ENCODE peak calls at places on chromosome 18, in eight cellular contexts. Y is left ventricle myocardium inferior; V is CD4-positive, CD25-positive, alpha-beta regulatory T cell; Q is Panc1; D is CD8-positive, alpha-beta memory T cell; N is adrenal gland; T is HCT116; I is lung. E is an unnamed sample.
A peak's percentile ranks its signal among the peaks of the same experiment; 100 is the strongest.

GRCh38 chr18:76486600-76486999 is 8.4 kb downstream of the ZNF516 start:
- DNase-seq in I (no peak), V (no peak), Q (no peak), N (no peak), D (no peak), Y (no peak), T (no peak), E (no peak)

GRCh38 chr18:11387880-11388279 is 221.5 kb upstream of the SLC35G4 start:
- DNase-seq in I (peak; percentile 41), T (peak; percentile 70), N (peak; percentile 89), V (no peak), Y (peak; percentile 63), Q (peak; percentile 2), D (no peak), E (no peak)

GRCh38 chr18:44741070-44741469 is 60.4 kb downstream of the SETBP1 start:
- DNase-seq in I (no peak), T (no peak), Q (no peak), D (no peak), Y (no peak), N (no peak), V (no peak), E (no peak)

GRCh38 chr18:26090130-26091046 is at the start of gene SS18:
- DNase-seq in N (peak; percentile 94), Q (peak; percentile 41), V (peak; percentile 95), T (peak; percentile 88), I (peak; percentile 94), D (peak; percentile 88), Y (peak; percentile 95), E (peak; percentile 84)

GRCh38 chr18:63979409-63979908 is 9.6 kb downstream of the SERPINB8 start:
- DNase-seq in Y (no peak), I (peak; percentile 67), Q (peak; percentile 56), V (peak; percentile 65), T (peak; percentile 41), D (peak; percentile 34), N (peak; percentile 68), E (no peak)

GRCh38 chr18:74368901-74369705 is 53.5 kb downstream of the C18orf63 start:
- DNase-seq in T (no peak), Y (no peak), Q (no peak), V (no peak), N (no peak), I (no peak), D (peak; percentile 42), E (no peak)

GRCh38 chr18:8643479-8643878 is 34.2 kb downstream of the RAB12 start:
- DNase-seq in N (no peak), I (no peak), Q (no peak), V (no peak), D (no peak), Y (no peak), T (no peak), E (no peak)

GRCh38 chr18:33584845-33585775 is 7.1 kb downstream of the ASXL3 start:
- DNase-seq in Y (no peak), V (no peak), D (no peak), N (no peak), T (no peak), Q (no peak), I (no peak), E (no peak)

GRCh38 chr18:58438161-58438983 is 190.5 kb downstream of the ALPK2 start:
- DNase-seq in N (no peak), I (no peak), T (no peak), V (peak; percentile 76), D (no peak), Y (no peak), Q (no peak), E (no peak)

GRCh38 chr18:2971741-2972552 is 41.0 kb downstream of the LPIN2 start:
- DNase-seq in T (no peak), D (peak; percentile 58), Q (no peak), V (peak; percentile 82), N (peak; percentile 73), Y (peak; percentile 34), I (no peak), E (no peak)

DNA sequence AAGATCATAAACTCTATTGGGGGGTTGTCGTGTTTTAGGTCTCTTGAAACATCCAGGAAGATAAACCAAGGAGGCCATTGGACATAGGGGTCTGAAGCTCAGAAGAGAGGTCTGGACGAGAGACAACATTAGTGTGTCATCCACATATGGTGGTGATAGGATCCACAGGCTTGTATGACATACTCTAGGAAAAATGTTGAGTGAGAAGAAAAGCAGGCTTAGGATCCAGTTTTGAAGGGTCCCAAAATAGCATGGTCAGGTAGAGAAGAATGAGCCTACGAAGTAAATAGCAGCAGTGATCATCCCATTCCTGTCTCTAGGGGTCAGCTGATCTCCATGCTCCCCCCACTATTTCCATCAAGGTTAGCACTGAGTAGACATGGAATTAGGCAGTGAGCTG is 166.8 kb downstream of the ANKRD30B start:
- DNase-seq in I (no peak), Q (no peak), Y (no peak), V (no peak), D (no peak), N (no peak), T (no peak), E (no peak)
- H3K9me3 ChIP-seq in I (peaks cover 3% of the 10 kb centered on the region), Q (no peaks in the 10 kb centered on the region), Y (no peaks in the 10 kb centered on the region), V (no peaks in the 10 kb centered on the region), D (no peaks in the 10 kb centered on the region), N (no peaks in the 10 kb centered on the region), T (peaks cover 32% of the 10 kb centered on the region), E (no peaks in the 10 kb centered on the region)

DNA sequence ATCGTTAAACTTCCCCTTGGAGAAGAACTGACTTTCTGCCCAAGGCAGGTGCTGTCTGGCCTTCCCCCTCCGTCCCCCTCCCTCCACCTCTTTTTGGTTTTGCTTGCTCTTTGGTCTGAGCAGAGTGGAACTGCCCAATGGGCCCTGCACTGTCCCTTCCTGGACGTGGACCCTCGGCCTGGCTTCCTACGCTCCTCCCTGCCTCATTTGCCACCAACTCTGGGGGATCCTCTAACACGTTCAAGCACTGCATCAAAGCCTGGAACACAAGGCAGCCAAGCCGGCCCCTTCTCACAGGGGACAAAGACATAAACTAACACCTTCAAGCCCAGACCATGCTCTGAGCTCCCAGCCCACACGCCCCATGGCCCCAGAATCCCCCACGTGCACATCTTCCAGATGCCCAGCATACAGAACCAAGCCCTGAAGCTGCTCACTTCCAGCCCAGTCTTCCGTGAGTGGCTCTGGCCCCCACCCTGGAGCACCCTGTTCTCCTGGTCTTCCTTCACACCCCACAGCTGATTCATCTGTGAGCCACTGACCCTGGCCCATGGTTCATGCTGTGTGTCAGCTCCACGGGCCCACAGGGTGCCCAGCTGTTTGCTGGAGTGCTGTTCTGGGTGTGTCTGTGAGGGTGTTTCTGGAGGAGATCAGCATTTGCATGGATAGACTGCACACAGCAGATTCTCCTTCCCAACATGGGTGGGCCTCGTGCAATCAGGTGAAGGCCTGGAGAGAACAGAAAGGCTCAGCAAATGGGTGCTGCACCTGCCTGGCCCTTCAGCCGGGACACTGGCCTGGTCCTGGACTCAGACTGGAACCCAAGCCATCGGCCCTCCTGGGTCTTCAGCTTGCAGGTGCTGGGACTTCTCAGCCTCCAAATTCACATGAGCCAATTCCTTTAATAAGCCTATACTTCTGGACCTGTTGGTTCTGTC is 247.1 kb upstream of the SALL3 start:
- DNase-seq in T (no peak), D (no peak), Y (no peak), N (no peak), Q (no peak), I (no peak), V (no peak), E (no peak)
- H3K9me3 ChIP-seq in T (no peaks in the 10 kb centered on the region), D (no peaks in the 10 kb centered on the region), Y (no peaks in the 10 kb centered on the region), N (no peaks in the 10 kb centered on the region), Q (no peaks in the 10 kb centered on the region), I (no peaks in the 10 kb centered on the region), V (no peaks in the 10 kb centered on the region), E (no peaks in the 10 kb centered on the region)

GRCh38 chr18:65769653-65770052 is 18.8 kb downstream of the CDH7 start:
- DNase-seq in I (no peak), D (no peak), T (no peak), Y (no peak), V (no peak), N (no peak), Q (no peak), E (no peak)

GRCh38 chr18:65762556-65762955 is 11.7 kb downstream of the CDH7 start:
- DNase-seq in I (no peak), V (no peak), Q (no peak), D (no peak), N (peak; percentile 27), Y (no peak), T (no peak), E (no peak)

DNA sequence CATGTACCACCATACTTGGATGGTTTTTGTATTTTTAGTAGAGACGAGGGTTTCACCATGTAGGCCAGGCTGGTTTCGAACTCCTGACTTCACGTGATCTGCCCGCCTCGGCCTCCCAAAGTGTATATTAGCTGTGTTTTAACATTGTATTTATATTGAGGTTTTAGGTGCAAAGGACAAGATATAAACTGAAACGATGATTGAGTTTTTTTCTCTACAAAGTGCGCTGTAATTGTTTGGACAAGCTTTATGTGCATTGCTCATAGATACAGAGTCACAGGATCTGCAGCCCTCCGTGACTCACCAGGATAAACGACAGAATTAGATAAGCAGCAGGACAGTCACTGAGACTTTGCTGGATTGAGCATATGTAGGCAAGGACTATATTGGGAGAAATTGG is 17.6 kb downstream of the CDH7 start:
- DNase-seq in T (no peak), Y (no peak), D (no peak), Q (peak; percentile 41), V (no peak), I (no peak), N (peak; percentile 43), E (no peak)
- H3K9me3 ChIP-seq in T (peaks cover 24% of the 10 kb centered on the region), Y (no peaks in the 10 kb centered on the region), D (no peaks in the 10 kb centered on the region), Q (no peaks in the 10 kb centered on the region), V (peaks cover 12% of the 10 kb centered on the region), I (no peaks in the 10 kb centered on the region), N (no peaks in the 10 kb centered on the region), E (peaks cover 4% of the 10 kb centered on the region)

GRCh38 chr18:71250191-71250590 is 961.3 kb downstream of the SOCS6 start:
- DNase-seq in N (no peak), V (no peak), Q (no peak), Y (no peak), T (no peak), I (no peak), D (no peak), E (no peak)

GRCh38 chr18:71249791-71250190 is 960.9 kb downstream of the SOCS6 start:
- DNase-seq in D (no peak), Y (no peak), T (no peak), I (no peak), Q (no peak), N (no peak), V (no peak), E (no peak)

GRCh38 chr18:71252351-71252862 is 963.6 kb downstream of the SOCS6 start:
- DNase-seq in V (no peak), N (no peak), I (no peak), Q (no peak), D (no peak), Y (no peak), T (no peak), E (no peak)
- H3K9me3 ChIP-seq in V (no peaks in the 10 kb centered on the region), N (no peaks in the 10 kb centered on the region), I (no peaks in the 10 kb centered on the region), Q (no peaks in the 10 kb centered on the region), D (no peaks in the 10 kb centered on the region), Y (no peaks in the 10 kb centered on the region), T (peaks cover 9% of the 10 kb centered on the region), E (no peaks in the 10 kb centered on the region)

GRCh38 chr18:14943486-14943885 is 195.5 kb downstream of the ANKRD30B start:
- DNase-seq in T (no peak), D (no peak), N (no peak), I (no peak), Q (no peak), Y (no peak), V (no peak), E (no peak)
- H3K9me3 ChIP-seq in T (peaks cover 3% of the 10 kb centered on the region), D (no peaks in the 10 kb centered on the region), N (no peaks in the 10 kb centered on the region), I (no peaks in the 10 kb centered on the region), Q (no peaks in the 10 kb centered on the region), Y (no peaks in the 10 kb centered on the region), V (no peaks in the 10 kb centered on the region), E (no peaks in the 10 kb centered on the region)

GRCh38 chr18:72041313-72042032 is 502.7 kb downstream of the CBLN2 start:
- DNase-seq in T (no peak), I (no peak), D (no peak), Q (no peak), V (no peak), Y (no peak), N (no peak), E (no peak)
- H3K9me3 ChIP-seq in T (peaks cover 19% of the 10 kb centered on the region), I (no peaks in the 10 kb centered on the region), D (no peaks in the 10 kb centered on the region), Q (no peaks in the 10 kb centered on the region), V (peaks cover 3% of the 10 kb centered on the region), Y (no peaks in the 10 kb centered on the region), N (no peaks in the 10 kb centered on the region), E (no peaks in the 10 kb centered on the region)

E was measured in T-helper 17 cell.